ENCODE peak calls at places on chromosomes 16 and 17, in four cellular contexts. G is fibroblast of lung, H is Panc1, E is OCI-LY7. O is an unnamed sample.

GRCh38 chr16:68003031-68003430 is 3.7 kb upstream of the DPEP2 start:
- DNase-seq in G (no peak), H (no peak), E (no peak), O (no peak)

GRCh38 chr17:3569534-3570137 is 12.0 kb upstream of the TRPV3 start:
- DNase-seq in G (no peak), H (no peak), E (no peak), O (no peak)

GRCh38 chr17:64118452-64118979 is 11.4 kb downstream of the ERN1 start:
- DNase-seq in G (no peak), H (no peak), E (no peak), O (no peak)

GRCh38 chr17:35799942-35800341 is 4.5 kb upstream of the MMP28 start:
- DNase-seq in G (peak; percentile 64), H (no peak), E (no peak), O (peak; percentile 79)

GRCh38 chr17:45129426-45129939 is 2.8 kb downstream of the PLCD3 start:
- DNase-seq in G (no peak), H (no peak), E (no peak), O (no peak)

GRCh38 chr17:72119280-72119962 is 1.4 kb upstream of the SOX9 start:
- DNase-seq in G (no peak), H (no peak), E (no peak), O (no peak)

GRCh38 chr17:65278050-65278819 is 141.1 kb downstream of the RGS9 start:
- DNase-seq in G (peak; percentile 67), H (no peak), E (peak; percentile 6), O (peak; percentile 68)

GRCh38 chr16:27470567-27471431 is 68.8 kb downstream of the IL21R start:
- DNase-seq in G (peak; percentile 56), H (no peak), E (no peak), O (no peak)

GRCh38 chr17:9054146-9054545 is 32.8 kb downstream of the NTN1 start:
- DNase-seq in G (no peak), H (no peak), E (no peak), O (no peak)

GRCh38 chr17:38897176-38897575 is 27.3 kb downstream of the LASP1 start:
- DNase-seq in G (peak; percentile 24), H (no peak), E (no peak), O (peak; percentile 66)

GRCh38 chr17:4327638-4328037 is 38.8 kb downstream of the UBE2G1 start:
- DNase-seq in G (peak; percentile 92), H (peak; percentile 88), E (no peak), O (no peak)

GRCh38 chr17:60562421-60562820 is 36.4 kb upstream of the APPBP2 start:
- DNase-seq in G (no peak), H (no peak), E (no peak), O (no peak)

GRCh38 chr17:57955183-57955952 is at the start of gene CUEDC1:
- DNase-seq in G (peak; percentile 51), H (no peak), E (peak; percentile 46), O (peak; percentile 80)

GRCh38 chr17:56808503-56808902 is 25.2 kb downstream of the C17orf67 start:
- DNase-seq in G (no peak), H (no peak), E (no peak), O (no peak)

GRCh38 chr17:72697602-72698146 is 394.8 kb downstream of the SLC39A11 start:
- DNase-seq in G (no peak), H (no peak), E (no peak), O (no peak)

GRCh38 chr17:17081304-17081940 is 39.2 kb downstream of the MPRIP start:
- DNase-seq in G (no peak), H (no peak), E (no peak), O (peak; percentile 11)

GRCh38 chr17:20008242-20009051 is 712 bp upstream of the SPECC1 start:
- DNase-seq in G (peak; percentile 25), H (no peak), E (no peak), O (peak; percentile 60)

GRCh38 chr16:102060-102855 is 24.2 kb downstream of the MPG start:
- DNase-seq in G (peak; percentile 65), H (no peak), E (no peak), O (no peak)

GRCh38 chr16:55542459-55543082 is 23.9 kb upstream of the CAPNS2 start:
- DNase-seq in G (peak; percentile 85), H (no peak), E (no peak), O (no peak)

GRCh38 chr17:38943607-38944006 is 18.2 kb downstream of the LASP1NB start:
- DNase-seq in G (no peak), H (no peak), E (peak; percentile 21), O (no peak)

GRCh38 chr16:70540994-70541393 is 17.4 kb downstream of the SF3B3 start:
- DNase-seq in G (peak; percentile 15), H (no peak), E (no peak), O (no peak)

GRCh38 chr17:35087731-35088646 is 24.5 kb upstream of the RFFL start:
- DNase-seq in G (peak; percentile 42), H (no peak), E (peak; percentile 18), O (peak; percentile 84)

GRCh38 chr17:42618442-42619150 is 9.1 kb downstream of the TUBG1 start:
- DNase-seq in G (peak; percentile 24), H (no peak), E (peak; percentile 50), O (peak; percentile 54)

DNA sequence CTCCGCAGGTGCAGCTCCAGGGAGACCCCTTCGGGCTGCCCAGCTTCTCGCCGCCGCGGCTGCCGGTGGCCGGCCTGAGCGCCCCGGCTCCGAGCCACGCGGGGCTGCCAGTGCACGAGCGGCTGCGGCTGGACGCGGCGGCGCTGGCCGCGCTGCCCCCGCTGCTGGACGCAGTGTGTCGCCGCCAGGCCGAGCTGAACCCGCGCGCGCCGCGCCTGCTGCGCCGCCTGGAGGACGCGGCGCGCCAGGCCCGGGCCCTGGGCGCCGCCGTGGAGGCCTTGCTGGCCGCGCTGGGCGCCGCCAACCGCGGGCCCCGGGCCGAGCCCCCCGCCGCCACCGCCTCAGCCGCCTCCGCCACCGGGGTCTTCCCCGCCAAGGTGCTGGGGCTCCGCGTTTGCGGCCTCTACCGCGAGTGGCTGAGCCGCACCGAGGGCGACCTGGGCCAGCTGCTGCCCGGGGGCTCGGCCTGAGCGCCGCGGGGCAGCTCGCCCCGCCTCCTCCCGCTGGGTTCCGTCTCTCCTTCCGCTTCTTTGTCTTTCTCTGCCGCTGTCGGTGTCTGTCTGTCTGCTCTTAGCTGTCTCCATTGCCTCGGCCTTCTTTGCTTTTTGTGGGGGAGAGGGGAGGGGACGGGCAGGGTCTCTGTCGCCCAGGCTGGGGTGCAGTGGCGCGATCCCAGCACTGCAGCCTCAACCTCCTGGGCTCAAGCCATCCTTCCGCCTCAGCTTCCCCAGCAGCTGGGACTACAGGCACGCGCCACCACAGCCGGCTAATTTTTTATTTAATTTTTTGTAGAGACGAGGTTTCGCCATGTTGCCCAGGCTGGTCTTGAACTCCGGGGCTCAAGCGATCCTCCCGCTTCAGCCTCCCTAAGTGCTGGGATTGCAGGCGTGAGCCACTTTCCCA is 5.9 kb downstream of the CTF1 start:
- DNase-seq in G (peak; percentile 64), H (no peak), E (no peak), O (peak; percentile 70)
- TF ChIP-seq CTCF in G (no peak), H (peak; percentile 94), E (no peak), O (peak; percentile 58)

GRCh38 chr16:2088759-2089358 is 41.1 kb downstream of the TSC2 start:
- DNase-seq in G (no peak), H (no peak), E (no peak), O (no peak)

GRCh38 chr16:2090819-2091721 is 43.3 kb downstream of the TSC2 start:
- DNase-seq in G (peak; percentile 47), H (no peak), E (peak; percentile 57), O (peak; percentile 93)

GRCh38 chr16:2089676-2090480 is 42.1 kb downstream of the TSC2 start:
- DNase-seq in G (no peak), H (no peak), E (no peak), O (no peak)

GRCh38 chr16:2091722-2092620 is 43.7 kb downstream of the PKD1 start:
- DNase-seq in G (no peak), H (no peak), E (no peak), O (peak; percentile 85)

DNA sequence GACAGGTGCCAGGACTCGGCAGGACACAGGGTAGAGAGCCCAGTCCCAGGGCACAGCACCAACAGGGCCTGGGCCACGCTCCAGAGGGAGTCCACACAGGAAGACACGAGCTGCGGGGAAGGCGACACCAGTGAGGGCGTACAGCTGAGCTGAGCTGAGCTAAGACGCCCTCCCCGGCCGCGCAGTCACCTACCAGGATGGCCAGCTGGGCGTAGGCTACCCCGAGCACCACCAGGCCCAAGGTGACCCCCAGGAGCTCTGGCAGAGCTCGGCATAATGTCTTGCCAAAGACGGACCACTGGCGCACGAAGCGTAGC is 42.7 kb downstream of the TSC2 start:
- DNase-seq in G (no peak), H (no peak), E (no peak), O (no peak)
- H3K4me3 ChIP-seq in G (no peak overlapping the region), H (no peak overlapping the region), E (no peak overlapping the region), O (peak overlapping the region; percentile 17)

DNA sequence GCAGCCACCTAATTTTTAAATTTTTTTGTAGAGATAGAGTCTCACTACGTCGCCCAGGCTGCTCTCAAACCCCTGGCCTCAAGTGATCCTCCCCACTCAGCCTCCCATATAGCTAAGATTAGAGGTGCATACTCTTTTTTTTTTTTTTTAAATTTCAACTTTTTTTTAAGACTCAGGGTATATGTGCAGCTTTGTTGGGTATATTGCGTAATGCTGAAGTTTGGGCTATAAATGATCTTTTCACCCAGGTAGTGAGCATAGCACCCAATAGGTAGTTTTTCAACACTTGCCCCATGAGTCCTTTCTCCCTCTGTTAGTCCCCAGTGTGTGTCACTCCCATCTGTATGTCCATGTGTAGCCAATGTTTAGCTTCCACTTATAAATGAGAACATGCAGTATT is 110.1 kb upstream of the ZKSCAN2 start:
- DNase-seq in G (no peak), H (no peak), E (no peak), O (no peak)
- H3K4me1 ChIP-seq in G (no peaks in the 10 kb centered on the region), H (no peaks in the 10 kb centered on the region), E (no peaks in the 10 kb centered on the region), O (no peaks in the 10 kb centered on the region)

GRCh38 chr16:51146256-51146924 is 4.7 kb downstream of the SALL1 start:
- DNase-seq in G (peak; percentile 71), H (no peak), E (peak; percentile 11), O (no peak)
- TF ChIP-seq CTCF in G (peak; percentile 53), H (no peak), E (peak; percentile 44), O (no peak)